ENCODE peak calls at places on chromosome 22, in nine cellular contexts. X is suprapubic skin, N is psoas muscle, O is coronary artery, R is fibroblast of mammary gland, D is DND-41, G is epithelial cell of esophagus, I is foreskin fibroblast, T is Caco-2. U is an unnamed sample.

GRCh38 chr22:29308791-29309262 is 2.4 kb downstream of the GAS2L1 start:
- DNase-seq in X (no peak), N (no peak), O (peak), R (peak), D (no peak), G (peak), I (peak), T (no peak), U (peak)

GRCh38 chr22:49352361-49353169 is 475.1 kb downstream of the BRD1 start:
- DNase-seq in X (peak), N (no peak), O (peak), R (no peak), D (no peak), G (no peak), I (no peak), T (no peak), U (no peak)

GRCh38 chr22:27880778-27881394 is 38.2 kb downstream of the PITPNB start:
- DNase-seq in X (no peak), N (no peak), O (no peak), R (peak), D (peak), G (peak), I (peak), T (peak), U (peak)

GRCh38 chr22:46079861-46080821 is 70.2 kb upstream of the PPARA start:
- DNase-seq in X (peak), N (peak), O (peak), R (peak), D (no peak), G (peak), I (peak), T (no peak), U (no peak)

GRCh38 chr22:37776639-37777005 is 31.1 kb upstream of the GCAT start:
- DNase-seq in X (no peak), N (no peak), O (no peak), R (no peak), D (no peak), G (no peak), I (no peak), T (no peak), U (no peak)

GRCh38 chr22:41563051-41563711 is 2.4 kb downstream of the CSDC2 start:
- DNase-seq in X (no peak), N (no peak), O (peak), R (peak), D (no peak), G (peak), I (peak), T (no peak), U (peak)

GRCh38 chr22:41576877-41577276 is 12.8 kb downstream of the PMM1 start:
- DNase-seq in X (no peak), N (peak), O (no peak), R (peak), D (peak), G (peak), I (peak), T (peak), U (peak)

GRCh38 chr22:42754658-42755057 is 34.0 kb upstream of the A4GALT start:
- DNase-seq in X (no peak), N (no peak), O (no peak), R (peak), D (no peak), G (peak), I (peak), T (peak), U (peak)

GRCh38 chr22:37167176-37167980 is 17.7 kb upstream of the IL2RB start:
- DNase-seq in X (peak), N (no peak), O (no peak), R (no peak), D (no peak), G (no peak), I (no peak), T (no peak), U (no peak)

GRCh38 chr22:38798496-38798895 is 4.6 kb upstream of the DNAL4 start:
- DNase-seq in X (no peak), N (no peak), O (no peak), R (no peak), D (no peak), G (no peak), I (no peak), T (no peak), U (no peak)

GRCh38 chr22:38799265-38800002 is 5.5 kb upstream of the DNAL4 start:
- DNase-seq in X (no peak), N (no peak), O (no peak), R (peak), D (no peak), G (peak), I (peak), T (no peak), U (peak)

GRCh38 chr22:38802671-38803121 is 8.8 kb upstream of the DNAL4 start:
- DNase-seq in X (no peak), N (peak), O (no peak), R (peak), D (no peak), G (peak), I (peak), T (peak), U (peak)
- H3K4me3 ChIP-seq in X (no peak), N (no peak), O (no peak), R (no peak), D (no peak), G (no peak), I (no peak), T (no peak), U (no peak)

GRCh38 chr22:32843300-32843699 is 41.8 kb downstream of the TIMP3 start:
- DNase-seq in X (no peak), N (no peak), O (no peak), R (no peak), D (no peak), G (no peak), I (no peak), T (no peak), U (no peak)
- TF ChIP-seq CTCF in X (no peak), N (no peak), O (no peak), R (no peak), D (no peak), G (no peak), I (no peak), T (no peak), U (no peak)

DNA sequence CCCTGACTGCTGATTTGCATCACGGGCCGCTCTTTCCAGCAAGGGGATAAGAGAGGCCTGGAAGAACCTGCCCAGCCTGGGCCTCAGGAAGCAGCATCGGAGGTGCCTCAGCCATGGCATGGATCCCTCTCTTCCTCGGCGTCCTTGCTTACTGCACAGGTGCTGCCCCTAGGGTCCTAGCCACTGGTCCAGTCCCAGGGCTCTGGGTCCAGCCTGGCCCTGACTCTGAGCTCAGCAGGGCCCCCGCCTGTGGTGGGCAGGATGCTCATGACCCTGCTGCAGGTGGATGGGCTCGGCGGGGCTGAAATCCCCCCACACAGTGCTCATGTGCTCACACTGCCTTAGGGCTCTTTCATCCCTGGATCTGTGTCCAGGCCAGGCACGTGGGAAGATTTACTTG is 7.0 kb upstream of the IGLL5 start:
- DNase-seq in X (no peak), N (no peak), O (peak), R (no peak), D (no peak), G (no peak), I (no peak), T (no peak), U (no peak)
- H3K4me3 ChIP-seq in X (no peak), N (no peak), O (no peak), R (no peak), D (no peak), G (no peak), I (no peak), T (no peak), U (no peak)

GRCh38 chr22:35619336-35620094 is 2.4 kb upstream of the MB start:
- DNase-seq in X (no peak), N (no peak), O (no peak), R (no peak), D (no peak), G (no peak), I (no peak), T (no peak), U (no peak)
- TF ChIP-seq CTCF in X (no peak), N (no peak), O (no peak), R (no peak), D (no peak), G (no peak), I (no peak), T (no peak), U (no peak)